ENCODE peak calls at places on chromosomes 5 and 9, in six cellular contexts. D is AG04449; W is bronchial epithelial cell; P is activated CD8-positive, alpha-beta memory T cell treated with anti-CD3 and anti-CD28 coated beads for 48 hours; H is M059J; O is NCI-H1436. E is an unnamed sample.

GRCh38 chr5:101091902-101092301 is 188.8 kb upstream of the ST8SIA4 start:
- DNase-seq in P (no peak), W (no peak), H (no peak), D (no peak), O (no peak), E (no peak)

GRCh38 chr5:150642567-150642927 is 2.1 kb downstream of the SYNPO start:
- DNase-seq in D (no peak), W (peak), P (no peak), H (peak), O (no peak), E (no peak)

GRCh38 chr5:54251981-54252380 is 58.4 kb downstream of the ARL15 start:
- DNase-seq in W (peak), P (no peak), H (peak), D (no peak), O (no peak), E (no peak)

GRCh38 chr9:127550277-127550676 is 61.8 kb upstream of the STXBP1 start:
- DNase-seq in H (no peak), W (no peak), P (no peak), O (no peak), D (no peak), E (no peak)

GRCh38 chr9:116899337-116900006 is 212.4 kb downstream of the TRIM32 start:
- DNase-seq in O (no peak), H (peak), W (no peak), D (peak), P (no peak), E (no peak)

GRCh38 chr9:87678650-87679355 is 47.1 kb upstream of the CTSL start:
- DNase-seq in P (no peak), O (peak), H (peak), D (peak), W (peak), E (no peak)

GRCh38 chr9:35237303-35237702 is 75.5 kb downstream of the UNC13B start:
- DNase-seq in W (no peak), D (no peak), O (no peak), H (no peak), P (no peak), E (no peak)

GRCh38 chr9:135039916-135040645 is 47.4 kb upstream of the OLFM1 start:
- DNase-seq in W (no peak), P (no peak), D (no peak), O (no peak), H (no peak), E (no peak)

GRCh38 chr9:20618361-20618799 is 3.9 kb downstream of the MLLT3 start:
- DNase-seq in W (peak), P (no peak), O (no peak), D (no peak), H (peak), E (no peak)

GRCh38 chr9:111959468-111959941 is 62.9 kb downstream of the UGCG start:
- DNase-seq in O (no peak), D (peak), H (peak), P (no peak), W (peak), E (no peak)

GRCh38 chr5:2877520-2877919 is 126.0 kb upstream of the IRX2 start:
- DNase-seq in W (no peak), D (no peak), H (no peak), O (no peak), P (no peak), E (no peak)

GRCh38 chr9:19689324-19690087 is 99.3 kb downstream of the SLC24A2 start:
- DNase-seq in O (no peak), W (peak), D (no peak), P (no peak), H (peak), E (no peak)

GRCh38 chr9:97518909-97519307 is 17.4 kb downstream of the TMOD1 start:
- DNase-seq in W (peak), O (peak), P (no peak), D (peak), H (peak), E (no peak)

GRCh38 chr5:78566747-78567449 is 81.7 kb downstream of the LHFPL2 start:
- DNase-seq in P (no peak), D (no peak), H (peak), O (no peak), W (peak), E (no peak)

GRCh38 chr9:76725181-76725580 is 39.1 kb upstream of the PCA3 start:
- DNase-seq in O (no peak), H (no peak), D (no peak), W (no peak), P (no peak), E (no peak)

GRCh38 chr5:6886866-6887265 is 173.6 kb downstream of the TENT4A start:
- DNase-seq in D (no peak), H (no peak), P (no peak), W (no peak), O (no peak), E (no peak)

GRCh38 chr5:112002368-112002767 is 245.4 kb upstream of the NREP start:
- DNase-seq in D (no peak), H (peak), P (no peak), O (no peak), W (no peak), E (no peak)

GRCh38 chr5:75052461-75053285 is at the start of gene GCNT4:
- DNase-seq in W (no peak), D (no peak), P (peak), O (no peak), H (peak), E (peak)

GRCh38 chr9:128070874-128071273 is 2.8 kb downstream of the SLC25A25 start:
- DNase-seq in W (no peak), O (no peak), P (no peak), D (no peak), H (no peak), E (no peak)

GRCh38 chr5:37043693-37044092 is 167.1 kb downstream of the NIPBL start:
- DNase-seq in D (no peak), W (no peak), P (no peak), O (no peak), H (peak), E (no peak)

GRCh38 chr5:120848883-120849282 is 384.8 kb downstream of the PRR16 start:
- DNase-seq in O (no peak), D (no peak), W (no peak), P (no peak), H (peak), E (no peak)

GRCh38 chr9:119365291-119366027 is 3.8 kb downstream of the BRINP1 start:
- DNase-seq in H (peak), P (no peak), D (no peak), W (peak), O (peak), E (no peak)

GRCh38 chr5:156589859-156590216 is 260.3 kb upstream of the PPP1R2B start:
- DNase-seq in O (no peak), H (no peak), P (no peak), D (no peak), W (no peak), E (no peak)

GRCh38 chr5:165457854-165458481 is 1952.5 kb downstream of the MAT2B start:
- DNase-seq in O (no peak), H (peak), P (no peak), W (peak), D (no peak), E (no peak)

GRCh38 chr9:125049212-125049611 is 94.1 kb downstream of the SCAI start:
- DNase-seq in W (no peak), H (no peak), D (no peak), O (no peak), P (no peak), E (no peak)

GRCh38 chr5:99177796-99178195 is 249.0 kb upstream of the CHD1 start:
- DNase-seq in W (no peak), D (no peak), H (no peak), P (no peak), O (no peak), E (no peak)

GRCh38 chr9:84206801-84207200 is 133.8 kb downstream of the SLC28A3 start:
- DNase-seq in H (no peak), O (no peak), W (no peak), D (no peak), P (no peak), E (no peak)

GRCh38 chr5:61915646-61916045 is 390.4 kb upstream of the KIF2A start:
- DNase-seq in D (no peak), P (no peak), H (no peak), W (no peak), O (no peak), E (no peak)